ENCODE peak calls at places on chromosome 13, in six cellular contexts. One of them, this sample, is unnamed.

GRCh38 chr13:29162638-29163037 is 342.5 kb downstream of the MTUS2 start:
- DNase-seq in IMR-90: no peak
- DNase-seq in trophoblast cell: peak; percentile 16
- DNase-seq in H1: no peak
- DNase-seq in H9: no peak
- DNase-seq in mesenchymal stem cell: peak; percentile 69
- DNase-seq in this sample: no peak

GRCh38 chr13:29566864-29567263 is 28.6 kb downstream of the SLC7A1 start:
- DNase-seq in IMR-90: no peak
- DNase-seq in trophoblast cell: no peak
- DNase-seq in H1: no peak
- DNase-seq in H9: no peak
- DNase-seq in mesenchymal stem cell: no peak
- DNase-seq in this sample: no peak

GRCh38 chr13:48749699-48750473 is 96.2 kb downstream of the CYSLTR2 start:
- DNase-seq in IMR-90: peak; percentile 99
- DNase-seq in trophoblast cell: peak; percentile 96
- DNase-seq in H1: peak; percentile 46
- DNase-seq in H9: peak; percentile 72
- DNase-seq in mesenchymal stem cell: peak; percentile 99
- DNase-seq in this sample: peak; percentile 29

GRCh38 chr13:45575830-45576180 is 39.7 kb downstream of the ERICH6B start:
- DNase-seq in IMR-90: no peak
- DNase-seq in trophoblast cell: no peak
- DNase-seq in H1: no peak
- DNase-seq in H9: no peak
- DNase-seq in mesenchymal stem cell: no peak
- DNase-seq in this sample: no peak

GRCh38 chr13:84439108-84439507 is 556.8 kb upstream of the SLITRK1 start:
- DNase-seq in IMR-90: peak; percentile 58
- DNase-seq in trophoblast cell: no peak
- DNase-seq in H1: no peak
- DNase-seq in H9: no peak
- DNase-seq in mesenchymal stem cell: no peak
- DNase-seq in this sample: no peak

GRCh38 chr13:93862259-93862658 is 617.2 kb downstream of the DCT start:
- DNase-seq in IMR-90: peak; percentile 60
- DNase-seq in trophoblast cell: no peak
- DNase-seq in H1: no peak
- DNase-seq in H9: no peak
- DNase-seq in mesenchymal stem cell: peak; percentile 44
- DNase-seq in this sample: no peak

GRCh38 chr13:61123533-61124269 is 291.9 kb downstream of the PCDH20 start:
- DNase-seq in IMR-90: no peak
- DNase-seq in trophoblast cell: no peak
- DNase-seq in H1: no peak
- DNase-seq in H9: no peak
- DNase-seq in mesenchymal stem cell: no peak
- DNase-seq in this sample: no peak

GRCh38 chr13:48585456-48585840 is 52.6 kb upstream of the RCBTB2 start:
- DNase-seq in IMR-90: no peak
- DNase-seq in trophoblast cell: peak; percentile 63
- DNase-seq in H1: no peak
- DNase-seq in H9: no peak
- DNase-seq in mesenchymal stem cell: no peak
- DNase-seq in this sample: peak; percentile 43

GRCh38 chr13:33510350-33510749 is 224.8 kb upstream of the STARD13 start:
- DNase-seq in IMR-90: no peak
- DNase-seq in trophoblast cell: no peak
- DNase-seq in H1: no peak
- DNase-seq in H9: no peak
- DNase-seq in mesenchymal stem cell: no peak
- DNase-seq in this sample: no peak

GRCh38 chr13:47337781-47338507 is 441.1 kb upstream of the HTR2A start:
- DNase-seq in IMR-90: peak; percentile 90
- DNase-seq in trophoblast cell: no peak
- DNase-seq in H1: no peak
- DNase-seq in H9: peak; percentile 65
- DNase-seq in mesenchymal stem cell: peak; percentile 80
- DNase-seq in this sample: no peak

GRCh38 chr13:38086013-38086412 is 216.4 kb upstream of the TRPC4 start:
- DNase-seq in IMR-90: no peak
- DNase-seq in trophoblast cell: no peak
- DNase-seq in H1: no peak
- DNase-seq in H9: no peak
- DNase-seq in mesenchymal stem cell: no peak
- DNase-seq in this sample: no peak

DNA sequence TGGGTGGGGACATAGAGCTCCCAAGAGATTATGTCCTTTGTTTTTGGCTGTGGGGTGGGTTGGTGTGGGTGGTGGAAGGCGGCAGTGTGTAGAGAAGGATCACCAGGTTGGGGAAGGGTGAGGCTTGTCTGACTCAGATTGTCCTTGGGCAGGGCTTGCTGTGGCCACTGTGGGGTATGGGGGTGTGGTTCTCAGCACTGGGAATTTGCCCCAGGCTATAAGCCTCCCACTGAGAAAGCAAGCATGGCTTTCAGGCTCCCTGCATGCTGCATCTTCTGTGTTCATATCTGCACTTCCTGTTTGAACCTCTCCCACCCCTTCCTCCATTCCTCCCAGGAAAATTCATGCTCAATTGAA is 34.9 kb downstream of the DNAJC15 start:
- DNase-seq in IMR-90: peak; percentile 62
- DNase-seq in trophoblast cell: peak; percentile 71
- DNase-seq in H1: no peak
- DNase-seq in H9: peak; percentile 45
- DNase-seq in mesenchymal stem cell: peak; percentile 48
- DNase-seq in this sample: no peak
- H2BK120ac ChIP-seq in IMR-90: peak overlapping the region; percentile 22
- H2BK120ac ChIP-seq in trophoblast cell: peak overlapping the region; percentile 97
- H2BK120ac ChIP-seq in H1: no peak overlapping the region
- H2BK120ac ChIP-seq in H9: no peak overlapping the region
- H2BK120ac ChIP-seq in mesenchymal stem cell: no peak overlapping the region
- H2BK120ac ChIP-seq in this sample: no peak overlapping the region

GRCh38 chr13:42969558-42970172 is 22.4 kb downstream of the EPSTI1 start:
- DNase-seq in IMR-90: peak; percentile 69
- DNase-seq in trophoblast cell: peak; percentile 68
- DNase-seq in H1: no peak
- DNase-seq in H9: peak; percentile 82
- DNase-seq in mesenchymal stem cell: peak; percentile 66
- DNase-seq in this sample: peak; percentile 76
- H2AFZ ChIP-seq in IMR-90: peak overlapping the region; percentile 69
- H2AFZ ChIP-seq in trophoblast cell: no peak overlapping the region
- H2AFZ ChIP-seq in H1: no peak overlapping the region
- H2AFZ ChIP-seq in H9: no peak overlapping the region
- H2AFZ ChIP-seq in mesenchymal stem cell: peak overlapping the region; percentile 77
- H2AFZ ChIP-seq in this sample: no peak overlapping the region

GRCh38 chr13:79810671-79811070 is 329.7 kb downstream of the NDFIP2 start:
- DNase-seq in IMR-90: peak; percentile 58
- DNase-seq in trophoblast cell: no peak
- DNase-seq in H1: no peak
- DNase-seq in H9: no peak
- DNase-seq in mesenchymal stem cell: peak; percentile 30
- DNase-seq in this sample: no peak
- H3K4ac ChIP-seq in IMR-90: peak overlapping the region; percentile 75
- H3K4ac ChIP-seq in trophoblast cell: no peak overlapping the region
- H3K4ac ChIP-seq in H1: no peak overlapping the region
- H3K4ac ChIP-seq in H9: no peak overlapping the region
- H3K4ac ChIP-seq in mesenchymal stem cell: no peak overlapping the region
- H3K4ac ChIP-seq in this sample: no peak overlapping the region

GRCh38 chr13:106529415-106530208 is 5.8 kb downstream of the EFNB2 start:
- DNase-seq in IMR-90: no peak
- DNase-seq in trophoblast cell: no peak
- DNase-seq in H1: no peak
- DNase-seq in H9: no peak
- DNase-seq in mesenchymal stem cell: no peak
- DNase-seq in this sample: no peak

GRCh38 chr13:106530209-106530906 is 5.1 kb downstream of the EFNB2 start:
- DNase-seq in IMR-90: no peak
- DNase-seq in trophoblast cell: peak; percentile 56
- DNase-seq in H1: no peak
- DNase-seq in H9: no peak
- DNase-seq in mesenchymal stem cell: no peak
- DNase-seq in this sample: no peak

GRCh38 chr13:106526748-106527488 is 8.5 kb downstream of the EFNB2 start:
- DNase-seq in IMR-90: no peak
- DNase-seq in trophoblast cell: no peak
- DNase-seq in H1: no peak
- DNase-seq in H9: peak; percentile 65
- DNase-seq in mesenchymal stem cell: no peak
- DNase-seq in this sample: no peak

GRCh38 chr13:106527806-106528205 is 7.7 kb downstream of the EFNB2 start:
- DNase-seq in IMR-90: no peak
- DNase-seq in trophoblast cell: no peak
- DNase-seq in H1: no peak
- DNase-seq in H9: no peak
- DNase-seq in mesenchymal stem cell: no peak
- DNase-seq in this sample: no peak

GRCh38 chr13:106528711-106529414 is 6.6 kb downstream of the EFNB2 start:
- DNase-seq in IMR-90: no peak
- DNase-seq in trophoblast cell: no peak
- DNase-seq in H1: no peak
- DNase-seq in H9: no peak
- DNase-seq in mesenchymal stem cell: no peak
- DNase-seq in this sample: peak; percentile 48
- H2BK120ac ChIP-seq in IMR-90: no peak overlapping the region
- H2BK120ac ChIP-seq in trophoblast cell: no peak overlapping the region
- H2BK120ac ChIP-seq in H1: no peak overlapping the region
- H2BK120ac ChIP-seq in H9: peak overlapping the region; percentile 63
- H2BK120ac ChIP-seq in mesenchymal stem cell: no peak overlapping the region
- H2BK120ac ChIP-seq in this sample: no peak overlapping the region

GRCh38 chr13:98467263-98467985 is 109.5 kb downstream of the STK24 start:
- DNase-seq in IMR-90: no peak
- DNase-seq in trophoblast cell: no peak
- DNase-seq in H1: no peak
- DNase-seq in H9: no peak
- DNase-seq in mesenchymal stem cell: no peak
- DNase-seq in this sample: no peak
- H2AFZ ChIP-seq in IMR-90: no peak overlapping the region
- H2AFZ ChIP-seq in trophoblast cell: no peak overlapping the region
- H2AFZ ChIP-seq in H1: no peak overlapping the region
- H2AFZ ChIP-seq in H9: no peak overlapping the region
- H2AFZ ChIP-seq in mesenchymal stem cell: no peak overlapping the region
- H2AFZ ChIP-seq in this sample: no peak overlapping the region

GRCh38 chr13:102972191-102972590 is 94.0 kb downstream of the SLC10A2 start:
- DNase-seq in IMR-90: no peak
- DNase-seq in trophoblast cell: no peak
- DNase-seq in H1: no peak
- DNase-seq in H9: no peak
- DNase-seq in mesenchymal stem cell: no peak
- DNase-seq in this sample: no peak

GRCh38 chr13:102974574-102975195 is 91.5 kb downstream of the SLC10A2 start:
- DNase-seq in IMR-90: no peak
- DNase-seq in trophoblast cell: no peak
- DNase-seq in H1: no peak
- DNase-seq in H9: no peak
- DNase-seq in mesenchymal stem cell: no peak
- DNase-seq in this sample: no peak

GRCh38 chr13:102965802-102966201 is 100.4 kb downstream of the SLC10A2 start:
- DNase-seq in IMR-90: no peak
- DNase-seq in trophoblast cell: no peak
- DNase-seq in H1: no peak
- DNase-seq in H9: no peak
- DNase-seq in mesenchymal stem cell: no peak
- DNase-seq in this sample: no peak

GRCh38 chr13:102970542-102970941 is 95.7 kb downstream of the SLC10A2 start:
- DNase-seq in IMR-90: no peak
- DNase-seq in trophoblast cell: no peak
- DNase-seq in H1: no peak
- DNase-seq in H9: no peak
- DNase-seq in mesenchymal stem cell: no peak
- DNase-seq in this sample: no peak

DNA sequence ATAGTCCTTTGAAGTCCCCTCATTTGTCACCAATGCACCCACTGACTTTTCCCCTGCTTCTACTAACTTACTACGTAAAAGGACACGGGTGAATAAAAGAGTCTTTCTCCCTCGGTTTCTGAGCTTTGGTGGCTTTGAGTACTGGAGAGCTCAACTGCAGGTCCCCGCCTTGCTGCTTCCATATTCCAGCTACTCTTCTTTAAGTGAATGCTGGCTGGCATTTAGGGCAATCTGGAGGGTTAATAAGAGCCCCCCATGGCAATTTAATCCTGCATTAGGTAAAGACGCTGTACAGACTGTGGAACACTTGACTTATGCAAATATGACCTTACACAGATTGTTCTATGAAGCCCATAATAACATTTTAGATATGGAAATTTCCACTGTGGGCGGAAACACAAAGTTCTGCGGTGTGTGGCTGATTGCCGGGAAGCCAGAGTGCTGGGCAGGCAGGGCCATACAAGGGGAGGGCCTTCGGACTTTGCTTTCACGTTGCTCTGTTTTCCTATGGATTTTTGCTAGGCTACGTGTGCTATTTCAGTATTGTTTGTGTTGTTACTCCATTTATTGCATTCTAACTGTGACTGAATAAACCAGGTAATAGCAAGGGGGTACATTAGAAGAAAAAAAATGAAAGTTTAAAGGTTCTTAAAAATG is 97.5 kb downstream of the SLC10A2 start:
- DNase-seq in IMR-90: no peak
- DNase-seq in trophoblast cell: no peak
- DNase-seq in H1: no peak
- DNase-seq in H9: no peak
- DNase-seq in mesenchymal stem cell: no peak
- DNase-seq in this sample: no peak
- H3K4ac ChIP-seq in IMR-90: no peak overlapping the region
- H3K4ac ChIP-seq in trophoblast cell: no peak overlapping the region
- H3K4ac ChIP-seq in H1: no peak overlapping the region
- H3K4ac ChIP-seq in H9: no peak overlapping the region
- H3K4ac ChIP-seq in mesenchymal stem cell: no peak overlapping the region
- H3K4ac ChIP-seq in this sample: no peak overlapping the region

GRCh38 chr13:75636339-75637095 is 387 bp downstream of the LMO7 start:
- DNase-seq in IMR-90: peak; percentile 46
- DNase-seq in trophoblast cell: peak; percentile 54
- DNase-seq in H1: no peak
- DNase-seq in H9: peak; percentile 69
- DNase-seq in mesenchymal stem cell: peak; percentile 61
- DNase-seq in this sample: peak; percentile 32
- H2BK120ac ChIP-seq in IMR-90: peak overlapping the region; percentile 92
- H2BK120ac ChIP-seq in trophoblast cell: peak overlapping the region; percentile 44
- H2BK120ac ChIP-seq in H1: no peak overlapping the region
- H2BK120ac ChIP-seq in H9: no peak overlapping the region
- H2BK120ac ChIP-seq in mesenchymal stem cell: peak overlapping the region; percentile 98
- H2BK120ac ChIP-seq in this sample: no peak overlapping the region